ENCODE peak calls at places on chromosomes 7 and 10, in six cellular contexts. H, Y, O, J, L and W are unnamed samples.

GRCh38 chr7:156192921-156193320 is 380.7 kb upstream of the SHH start:
- DNase-seq in H (peak), Y (no peak), O (peak), J (no peak), L (no peak), W (no peak)

GRCh38 chr7:4633012-4633411 is 49.1 kb upstream of the FOXK1 start:
- DNase-seq in H (peak), Y (peak), O (peak), J (no peak), L (no peak), W (peak)

GRCh38 chr10:126387931-126388911 is at the start of gene ADAM12:
- DNase-seq in H (peak), Y (no peak), O (no peak), J (peak), L (no peak), W (no peak)

GRCh38 chr10:82277591-82277990 is 402.6 kb downstream of the NRG3 start:
- DNase-seq in H (no peak), Y (no peak), O (no peak), J (peak), L (no peak), W (no peak)

GRCh38 chr10:63719174-63719856 is 198.1 kb downstream of the REEP3 start:
- DNase-seq in H (no peak), Y (peak), O (no peak), J (no peak), L (no peak), W (no peak)

GRCh38 chr10:80460399-80461207 is 6.5 kb downstream of the TSPAN14 start:
- DNase-seq in H (no peak), Y (peak), O (no peak), J (peak), L (no peak), W (peak)

GRCh38 chr10:70505908-70506307 is 27.3 kb downstream of the PALD1 start:
- DNase-seq in H (no peak), Y (no peak), O (no peak), J (no peak), L (no peak), W (no peak)

GRCh38 chr7:43625453-43625852 is 42.5 kb downstream of the STK17A start:
- DNase-seq in H (no peak), Y (no peak), O (no peak), J (no peak), L (no peak), W (no peak)

GRCh38 chr10:23871211-23871610 is 337.7 kb upstream of the KIAA1217 start:
- DNase-seq in H (no peak), Y (no peak), O (no peak), J (no peak), L (no peak), W (peak)

GRCh38 chr7:159048656-159049055 is 96.0 kb downstream of the VIPR2 start:
- DNase-seq in H (no peak), Y (no peak), O (no peak), J (no peak), L (no peak), W (no peak)

GRCh38 chr7:157096286-157097055 is 42.3 kb upstream of the UBE3C start:
- DNase-seq in H (no peak), Y (no peak), O (no peak), J (no peak), L (no peak), W (no peak)

GRCh38 chr10:78535716-78536218 is 502.1 kb downstream of the RPS24 start:
- DNase-seq in H (no peak), Y (no peak), O (no peak), J (no peak), L (no peak), W (no peak)

GRCh38 chr10:269440-270074 is 134.3 kb downstream of the ZMYND11 start:
- DNase-seq in H (no peak), Y (no peak), O (no peak), J (no peak), L (no peak), W (no peak)

GRCh38 chr7:48899932-48900331 is 24.4 kb upstream of the CDC14C start:
- DNase-seq in H (no peak), Y (no peak), O (no peak), J (no peak), L (no peak), W (no peak)

GRCh38 chr7:44541028-44541869 is at the start of gene NPC1L1:
- DNase-seq in H (no peak), Y (peak), O (peak), J (no peak), L (no peak), W (no peak)

GRCh38 chr7:28739826-28740225 is 218.3 kb downstream of the TRIL start:
- DNase-seq in H (no peak), Y (no peak), O (no peak), J (no peak), L (no peak), W (no peak)

GRCh38 chr10:72935358-72935757 is 19.2 kb downstream of the PLA2G12B start:
- DNase-seq in H (no peak), Y (no peak), O (no peak), J (no peak), L (no peak), W (no peak)

GRCh38 chr7:45511721-45512422 is 62.3 kb upstream of the ADCY1 start:
- DNase-seq in H (no peak), Y (no peak), O (no peak), J (no peak), L (no peak), W (no peak)

GRCh38 chr10:11646450-11646849 is 35.0 kb upstream of the USP6NL start:
- DNase-seq in H (no peak), Y (no peak), O (no peak), J (no peak), L (no peak), W (no peak)
- H3K4me3 ChIP-seq in H (no peak), Y (no peak), O (no peak), J (no peak), L (no peak), W (no peak)

GRCh38 chr7:516216-516605 is 3.4 kb downstream of the PDGFA start:
- DNase-seq in H (no peak), Y (no peak), O (no peak), J (no peak), L (no peak), W (no peak)

GRCh38 chr7:519429-519973 is at the start of gene PDGFA:
- DNase-seq in H (peak), Y (no peak), O (peak), J (no peak), L (no peak), W (peak)

GRCh38 chr7:518630-519428 is 817 bp downstream of the PDGFA start:
- DNase-seq in H (peak), Y (no peak), O (peak), J (peak), L (no peak), W (peak)

GRCh38 chr7:516606-517456 is 2.8 kb downstream of the PDGFA start:
- DNase-seq in H (peak), Y (peak), O (peak), J (peak), L (no peak), W (no peak)

GRCh38 chr7:517848-518629 is 1.6 kb downstream of the PDGFA start:
- DNase-seq in H (peak), Y (no peak), O (peak), J (peak), L (no peak), W (no peak)
- TF ChIP-seq MYC in H (no peak), Y (no peak), O (no peak), J (no peak), L (no peak), W (no peak)

GRCh38 chr7:123157606-123158005 is 42.2 kb downstream of the SLC13A1 start:
- DNase-seq in H (no peak), Y (no peak), O (no peak), J (no peak), L (no peak), W (no peak)

GRCh38 chr7:123148813-123149212 is 51.0 kb downstream of the SLC13A1 start:
- DNase-seq in H (no peak), Y (no peak), O (no peak), J (peak), L (no peak), W (no peak)

GRCh38 chr7:123151443-123151842 is 48.3 kb downstream of the SLC13A1 start:
- DNase-seq in H (no peak), Y (no peak), O (no peak), J (no peak), L (no peak), W (no peak)

GRCh38 chr7:123155571-123155970 is 44.2 kb downstream of the SLC13A1 start:
- DNase-seq in H (no peak), Y (no peak), O (no peak), J (no peak), L (no peak), W (no peak)

GRCh38 chr7:123154231-123154860 is 45.4 kb downstream of the SLC13A1 start:
- DNase-seq in H (peak), Y (peak), O (peak), J (peak), L (peak), W (peak)
- TF ChIP-seq MAX in H (no peak), Y (no peak), O (no peak), J (no peak), L (no peak), W (no peak)

GRCh38 chr7:105760549-105761447 is 115.6 kb downstream of the ATXN7L1 start:
- DNase-seq in H (no peak), Y (no peak), O (no peak), J (no peak), L (no peak), W (no peak)

GRCh38 chr7:105765846-105766245 is 110.6 kb downstream of the ATXN7L1 start:
- DNase-seq in H (no peak), Y (no peak), O (no peak), J (no peak), L (no peak), W (no peak)

GRCh38 chr7:105756402-105756801 is 120.0 kb downstream of the ATXN7L1 start:
- DNase-seq in H (no peak), Y (no peak), O (no peak), J (no peak), L (no peak), W (no peak)

GRCh38 chr7:105764506-105764905 is 111.9 kb downstream of the ATXN7L1 start:
- DNase-seq in H (no peak), Y (no peak), O (no peak), J (no peak), L (no peak), W (no peak)

DNA sequence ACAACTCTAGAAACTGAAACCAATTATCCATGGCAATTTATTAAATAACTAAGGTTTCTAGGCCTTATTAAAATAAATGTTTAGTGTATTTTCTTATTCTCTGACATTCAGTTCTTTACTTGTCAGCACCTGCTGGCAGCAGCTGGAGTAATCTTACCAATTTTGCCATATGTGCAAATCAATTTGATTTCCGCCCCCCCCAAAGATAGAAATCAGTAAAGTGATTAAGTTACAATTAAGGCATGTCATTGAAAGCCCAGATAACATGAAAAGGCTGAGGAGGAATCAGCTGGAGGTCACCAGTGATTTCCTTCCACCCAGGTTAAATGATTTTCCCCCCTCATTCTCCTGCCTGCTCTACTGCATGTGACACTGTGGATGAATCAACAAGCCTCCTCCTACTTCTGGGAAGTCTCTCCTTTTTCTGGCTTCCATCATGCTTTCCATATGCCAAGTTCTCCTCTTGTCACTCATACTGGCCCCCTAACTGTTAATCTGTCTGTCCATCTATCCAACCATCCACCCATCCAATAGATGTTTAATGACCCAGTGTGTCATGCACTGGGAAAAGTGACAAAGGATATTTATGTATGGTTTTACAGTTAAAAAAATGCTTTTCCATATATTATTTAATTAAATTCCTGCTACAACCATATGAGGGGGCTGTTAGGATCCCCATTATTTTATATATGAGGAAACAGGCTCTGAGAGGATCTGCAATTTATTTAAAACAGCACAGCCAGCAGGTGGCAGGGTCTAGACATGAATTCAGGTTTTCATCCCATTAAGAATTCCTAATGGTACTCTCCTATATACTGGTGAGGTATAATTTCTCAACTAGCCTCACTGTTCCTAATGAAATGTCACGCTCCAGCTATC is 116.5 kb downstream of the ATXN7L1 start:
- DNase-seq in H (peak), Y (peak), O (peak), J (peak), L (no peak), W (peak)
- H3K4me3 ChIP-seq in H (no peak), Y (no peak), O (no peak), J (no peak), L (no peak), W (no peak)

DNA sequence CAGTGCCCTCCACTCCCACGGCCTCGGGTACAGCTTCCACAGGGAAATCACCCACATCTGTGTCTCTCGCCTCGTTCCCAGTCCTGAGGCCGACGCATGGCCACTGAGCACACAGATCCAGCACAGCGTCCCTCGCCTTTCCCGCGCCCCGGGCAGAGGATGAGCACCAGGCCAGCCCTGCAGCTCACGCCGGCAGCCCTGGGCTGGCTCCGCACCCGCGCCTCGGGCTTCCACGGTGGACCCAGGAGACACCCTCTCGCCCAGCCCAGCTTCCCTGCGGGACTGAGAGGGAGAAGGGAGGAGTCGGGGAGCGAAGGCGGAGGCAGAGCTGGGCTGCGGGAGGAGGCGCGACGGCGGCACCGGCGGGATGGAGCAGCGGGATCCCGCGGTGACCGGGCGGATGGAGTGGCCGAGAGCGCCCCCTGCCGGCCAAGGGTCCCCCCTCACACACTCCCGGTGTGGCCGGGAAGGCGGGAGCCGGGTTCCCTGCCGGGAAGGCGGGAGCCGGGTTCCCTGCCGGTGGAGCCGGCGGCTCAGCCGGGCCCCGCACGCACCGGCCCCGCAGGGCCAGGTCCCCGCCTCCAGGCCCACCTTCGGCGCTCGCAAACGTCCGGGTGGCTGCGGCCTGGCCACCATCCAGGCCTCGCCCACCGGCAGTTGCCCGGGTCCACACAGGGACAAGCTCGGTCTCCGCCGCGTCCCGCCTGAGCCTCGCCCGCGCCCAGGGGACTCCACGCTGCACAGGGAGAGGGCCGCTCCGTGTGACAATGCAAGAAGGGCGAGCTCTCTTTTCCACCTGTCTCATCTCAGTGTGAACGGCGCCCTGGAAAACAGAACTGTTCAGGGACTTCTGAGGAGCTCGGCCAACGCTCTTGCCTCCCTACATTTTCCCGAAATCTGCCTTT is 110.3 kb upstream of the LANCL2 start:
- DNase-seq in H (peak), Y (peak), O (peak), J (peak), L (no peak), W (peak)
- TF ChIP-seq MYC in H (no peak), Y (no peak), O (no peak), J (no peak), L (no peak), W (no peak)

GRCh38 chr7:132450706-132451105 is 125.6 kb downstream of the PLXNA4 start:
- DNase-seq in H (no peak), Y (no peak), O (no peak), J (no peak), L (no peak), W (no peak)
- TF ChIP-seq MAX in H (no peak), Y (no peak), O (no peak), J (no peak), L (no peak), W (no peak)

DNA sequence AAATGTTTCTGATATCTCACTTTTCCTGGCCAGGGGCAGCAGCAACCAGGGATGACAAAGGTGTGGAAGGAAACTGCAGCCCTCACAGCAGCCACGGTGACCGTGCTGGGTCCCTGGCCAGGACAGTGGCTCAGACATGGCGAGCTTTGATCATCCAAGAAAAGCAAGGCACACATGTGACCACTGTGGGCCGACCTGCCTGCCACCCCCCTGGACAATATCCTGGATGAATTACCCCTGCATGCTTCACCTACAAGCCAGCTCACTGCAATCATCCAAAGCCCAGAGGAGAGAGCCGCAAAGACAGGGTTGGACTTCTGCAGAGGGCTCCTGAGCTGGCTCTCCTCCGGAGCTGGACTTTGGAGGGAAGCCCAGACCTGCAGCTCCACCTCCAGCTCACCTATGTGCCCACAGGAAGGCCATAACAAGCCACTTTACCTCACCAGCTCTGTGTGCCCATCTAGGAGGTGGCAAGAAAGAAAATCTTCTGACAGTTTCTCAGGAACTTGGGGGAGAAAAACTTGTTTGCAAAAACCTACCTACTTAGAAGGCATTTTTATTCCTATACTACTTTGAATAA is 2.7 kb downstream of the CHST15 start:
- DNase-seq in H (no peak), Y (peak), O (no peak), J (no peak), L (no peak), W (no peak)
- H3K4me3 ChIP-seq in H (no peak), Y (peak), O (no peak), J (no peak), L (no peak), W (no peak)